ENCODE peak calls at places on chromosomes 5 and 9, in six cellular contexts. X is stimulated activated CD8-positive, alpha-beta memory T cell treated with anti-CD3 and anti-CD28 coated beads, Interleukin-7, amount 100 ng/mL, for 24 hours; D is pons; B is upper lobe of right lung; W is activated effector memory CD4-positive, alpha-beta T cell treated with Interleukin-2 at 50 U/mL for 16 hours; U is activated CD8-positive, alpha-beta T cell treated with anti-CD3 and anti-CD28 coated beads for 36 hours. Q is an unnamed sample.

GRCh38 chr9:88773627-88774244 is 217.5 kb upstream of the S1PR3 start:
- DNase-seq in X (no peak), U (no peak), B (no peak), D (no peak), W (no peak), Q (no peak)

GRCh38 chr5:3004361-3005080 is 253.0 kb upstream of the IRX2 start:
- DNase-seq in W (no peak), X (no peak), U (no peak), B (peak; percentile 28), D (no peak), Q (no peak)

GRCh38 chr5:168941901-168942300 is 359.0 kb downstream of the SLIT3 start:
- DNase-seq in U (no peak), D (no peak), X (no peak), B (no peak), W (no peak), Q (no peak)

GRCh38 chr9:109063765-109064164 is 50.5 kb upstream of the CTNNAL1 start:
- DNase-seq in U (no peak), D (no peak), W (no peak), X (no peak), B (no peak), Q (no peak)

GRCh38 chr9:131434673-131435072 is 40.8 kb downstream of the PRRC2B start:
- DNase-seq in U (no peak), X (no peak), B (no peak), D (no peak), W (no peak), Q (no peak)

GRCh38 chr9:91383577-91383976 is 21.9 kb upstream of the AUH start:
- DNase-seq in X (no peak), W (no peak), B (no peak), U (no peak), D (no peak), Q (no peak)

GRCh38 chr5:109329296-109330252 is 80.2 kb downstream of the PJA2 start:
- DNase-seq in X (no peak), U (no peak), B (no peak), W (no peak), D (no peak), Q (no peak)

GRCh38 chr9:127485995-127486394 is 34.7 kb downstream of the LRSAM1 start:
- DNase-seq in X (no peak), W (no peak), D (no peak), U (no peak), B (no peak), Q (no peak)

GRCh38 chr5:54177058-54177457 is 133.3 kb downstream of the ARL15 start:
- DNase-seq in U (no peak), D (no peak), W (no peak), B (no peak), X (no peak), Q (no peak)

GRCh38 chr9:127698985-127699670 is 7.7 kb upstream of the CFAP157 start:
- DNase-seq in X (peak; percentile 66), W (peak; percentile 74), D (peak; percentile 98), U (peak; percentile 94), B (peak; percentile 98), Q (peak; percentile 97)

GRCh38 chr9:135122316-135122715 is 34.8 kb downstream of the OLFM1 start:
- DNase-seq in B (no peak), D (no peak), X (no peak), U (no peak), W (no peak), Q (no peak)

GRCh38 chr9:109907400-109907799 is 127.4 kb downstream of the PALM2AKAP2 start:
- DNase-seq in W (no peak), B (no peak), X (no peak), D (peak; percentile 67), U (no peak), Q (peak; percentile 34)

GRCh38 chr9:117265253-117265652 is 149.6 kb downstream of the ASTN2 start:
- DNase-seq in D (peak; percentile 75), X (no peak), B (no peak), U (no peak), W (no peak), Q (peak; percentile 70)

GRCh38 chr5:166433679-166434078 is 1857.8 kb upstream of the WWC1 start:
- DNase-seq in X (no peak), B (no peak), U (no peak), W (no peak), D (no peak), Q (no peak)

GRCh38 chr5:98453309-98453708 is 320.2 kb upstream of the RGMB start:
- DNase-seq in U (no peak), B (no peak), X (no peak), W (no peak), D (no peak), Q (no peak)

GRCh38 chr5:56402273-56403223 is 169.4 kb upstream of the ANKRD55 start:
- DNase-seq in D (peak; percentile 64), X (no peak), U (no peak), W (no peak), B (no peak), Q (peak; percentile 61)

GRCh38 chr5:154881986-154882385 is 23.6 kb downstream of the CNOT8 start:
- DNase-seq in D (no peak), W (no peak), B (no peak), X (no peak), U (no peak), Q (no peak)

Q was measured in midbrain.